ENCODE peak calls at places on chromosomes 16 and 17, in six cellular contexts. T is omental fat pad, N is T-helper 2 cell, B is lung microvascular endothelial cell, P is choroid plexus epithelial cell, K is GM12891. S is an unnamed sample.

GRCh38 chr17:2309338-2310143 is 5.8 kb downstream of the SRR start:
- DNase-seq in T (no peak), P (peak; percentile 26), B (no peak), N (no peak), K (no peak), S (no peak)

GRCh38 chr17:45052052-45052772 is 780 bp upstream of the DCAKD start:
- DNase-seq in T (no peak), K (no peak), P (peak; percentile 35), B (peak; percentile 65), N (peak; percentile 94), S (no peak)

GRCh38 chr17:69287168-69287567 is 39.8 kb downstream of the ABCA5 start:
- DNase-seq in K (no peak), B (peak; percentile 6), P (peak; percentile 32), T (no peak), N (no peak), S (no peak)

GRCh38 chr17:77735341-77736206 is 222.9 kb upstream of the TNRC6C start:
- DNase-seq in T (no peak), K (no peak), B (no peak), P (peak; percentile 18), N (no peak), S (no peak)

GRCh38 chr17:376936-377863 is 24.6 kb upstream of the RPH3AL start:
- DNase-seq in N (no peak), B (no peak), P (no peak), T (no peak), K (no peak), S (no peak)

GRCh38 chr17:72691601-72692000 is 400.9 kb downstream of the SLC39A11 start:
- DNase-seq in K (no peak), B (no peak), P (no peak), T (no peak), N (no peak), S (no peak)

GRCh38 chr16:2786061-2786825 is 1.1 kb downstream of the PRSS33 start:
- DNase-seq in N (no peak), T (peak; percentile 17), K (no peak), B (no peak), P (no peak), S (no peak)

GRCh38 chr16:10868562-10869469 is 8.2 kb upstream of the CIITA start:
- DNase-seq in N (no peak), P (no peak), B (no peak), T (no peak), K (no peak), S (peak; percentile 41)

GRCh38 chr17:59406808-59407381 is 75.4 kb downstream of the YPEL2 start:
- DNase-seq in P (peak; percentile 83), N (no peak), B (no peak), K (no peak), T (no peak), S (no peak)

GRCh38 chr16:77758508-77758907 is 29.9 kb upstream of the VAT1L start:
- DNase-seq in N (no peak), K (no peak), T (no peak), B (no peak), P (no peak), S (no peak)

GRCh38 chr16:85003076-85003475 is 8.3 kb downstream of the ZDHHC7 start:
- DNase-seq in N (no peak), T (no peak), P (no peak), K (no peak), B (no peak), S (no peak)

GRCh38 chr17:15652960-15653359 is 31.2 kb downstream of the TRIM16 start:
- DNase-seq in N (no peak), P (no peak), B (no peak), K (no peak), T (no peak), S (no peak)

GRCh38 chr16:89873109-89873821 is at the start of gene TCF25:
- DNase-seq in P (peak; percentile 86), K (peak; percentile 84), T (no peak), B (peak; percentile 90), N (peak; percentile 91), S (peak; percentile 62)

GRCh38 chr17:29019475-29020181 is 13.8 kb upstream of the SEZ6 start:
- DNase-seq in P (no peak), T (no peak), B (no peak), K (no peak), N (no peak), S (no peak)

GRCh38 chr17:49646391-49647255 is 31.3 kb downstream of the SPOP start:
- DNase-seq in T (no peak), N (peak; percentile 51), B (peak; percentile 60), P (peak; percentile 71), K (no peak), S (peak; percentile 10)

GRCh38 chr17:40827746-40828453 is 5.5 kb upstream of the KRT10 start:
- DNase-seq in N (peak; percentile 74), T (no peak), P (peak; percentile 88), B (peak; percentile 8), K (no peak), S (no peak)

GRCh38 chr16:78251115-78251514 is 151.7 kb downstream of the WWOX start:
- DNase-seq in B (no peak), K (no peak), N (no peak), P (no peak), T (no peak), S (no peak)

GRCh38 chr16:49564577-49565224 is 191.1 kb downstream of the C16orf78 start:
- DNase-seq in T (no peak), N (no peak), B (no peak), P (peak; percentile 77), K (no peak), S (no peak)

GRCh38 chr16:9934723-9935508 is 247.3 kb downstream of the GRIN2A start:
- DNase-seq in P (no peak), K (no peak), B (no peak), T (peak; percentile 24), N (no peak), S (no peak)

GRCh38 chr16:88317619-88317977 is 65.2 kb upstream of the ZNF469 start:
- DNase-seq in T (no peak), K (no peak), N (no peak), P (peak; percentile 55), B (peak; percentile 74), S (no peak)

GRCh38 chr17:39110435-39111136 is 40.9 kb downstream of the PLXDC1 start:
- DNase-seq in P (no peak), N (no peak), T (no peak), K (no peak), B (no peak), S (no peak)

GRCh38 chr17:60941028-60941427 is 263.4 kb downstream of the BCAS3 start:
- DNase-seq in B (peak; percentile 97), N (no peak), K (no peak), T (no peak), P (peak; percentile 79), S (no peak)

GRCh38 chr17:72846399-72846798 is 246.1 kb downstream of the SLC39A11 start:
- DNase-seq in B (no peak), P (no peak), N (no peak), T (no peak), K (no peak), S (no peak)

GRCh38 chr17:65801513-65801912 is 240.1 kb upstream of the AXIN2 start:
- DNase-seq in T (no peak), N (no peak), K (no peak), P (no peak), B (no peak), S (no peak)

GRCh38 chr16:35687781-35688180 is 2228.4 kb downstream of the TP53TG3F start:
- DNase-seq in N (no peak), T (no peak), K (no peak), P (no peak), B (no peak), S (no peak)

GRCh38 chr16:66905633-66906539 is 12.8 kb downstream of the CDH16 start:
- DNase-seq in N (peak; percentile 78), T (no peak), P (peak; percentile 36), K (peak; percentile 58), B (no peak), S (no peak)

GRCh38 chr16:65634291-65634690 is 512.4 kb upstream of the CDH11 start:
- DNase-seq in T (no peak), K (no peak), N (no peak), B (no peak), P (peak; percentile 25), S (no peak)

GRCh38 chr16:87713469-87714229 is 52.1 kb downstream of the KLHDC4 start:
- DNase-seq in T (no peak), B (no peak), K (peak; percentile 72), N (peak; percentile 94), P (no peak), S (no peak)

GRCh38 chr16:12646490-12647274 is 157.0 kb downstream of the CPPED1 start:
- DNase-seq in K (no peak), N (peak; percentile 79), T (no peak), P (peak; percentile 3), B (peak; percentile 64), S (no peak)

GRCh38 chr17:44865231-44865660 is 17.6 kb downstream of the HIGD1B start:
- DNase-seq in B (peak; percentile 79), T (peak; percentile 42), N (peak; percentile 73), P (peak; percentile 85), K (peak; percentile 49), S (peak; percentile 60)

GRCh38 chr17:64661731-64661980 is 451 bp downstream of the SMURF2 start:
- DNase-seq in N (no peak), P (no peak), K (peak; percentile 35), B (peak; percentile 38), T (no peak), S (no peak)

GRCh38 chr17:22692066-22692800 is 999.9 kb downstream of the KCNJ18 start:
- DNase-seq in P (no peak), K (no peak), T (no peak), N (no peak), B (no peak), S (no peak)